ENCODE peak calls at places on chromosomes 6 and 20, in ten cellular contexts. One of them, this sample, is unnamed.
A peak's percentile ranks its signal among the peaks of the same experiment; 100 is the strongest.

GRCh38 chr20:1484438-1485120 is 6.6 kb downstream of the SIRPB2 start:
- DNase-seq in AG04449: no peak
- DNase-seq in epithelial cell of esophagus: peak; percentile 59
- DNase-seq in cardiac muscle cell: no peak
- DNase-seq in WERI-Rb-1: no peak
- DNase-seq in OCI-LY7: no peak
- DNase-seq in psoas muscle: no peak
- DNase-seq in fibroblast of villous mesenchyme: no peak
- DNase-seq in GM23338: no peak
- DNase-seq in AG04450: no peak
- DNase-seq in this sample: no peak

GRCh38 chr6:14981960-14982359 is 263.9 kb upstream of the JARID2 start:
- DNase-seq in AG04449: no peak
- DNase-seq in epithelial cell of esophagus: no peak
- DNase-seq in cardiac muscle cell: no peak
- DNase-seq in WERI-Rb-1: no peak
- DNase-seq in OCI-LY7: peak; percentile 36
- DNase-seq in psoas muscle: no peak
- DNase-seq in fibroblast of villous mesenchyme: no peak
- DNase-seq in GM23338: no peak
- DNase-seq in AG04450: no peak
- DNase-seq in this sample: no peak

GRCh38 chr6:134683783-134684765 is 265.8 kb downstream of the ALDH8A1 start:
- DNase-seq in AG04449: no peak
- DNase-seq in epithelial cell of esophagus: peak; percentile 47
- DNase-seq in cardiac muscle cell: peak; percentile 40
- DNase-seq in WERI-Rb-1: no peak
- DNase-seq in OCI-LY7: no peak
- DNase-seq in psoas muscle: no peak
- DNase-seq in fibroblast of villous mesenchyme: peak; percentile 75
- DNase-seq in GM23338: no peak
- DNase-seq in AG04450: no peak
- DNase-seq in this sample: peak; percentile 43

GRCh38 chr6:145749632-145750031 is 14.3 kb upstream of the EPM2A start:
- DNase-seq in AG04449: peak; percentile 63
- DNase-seq in epithelial cell of esophagus: peak; percentile 77
- DNase-seq in cardiac muscle cell: peak; percentile 74
- DNase-seq in WERI-Rb-1: no peak
- DNase-seq in OCI-LY7: no peak
- DNase-seq in psoas muscle: no peak
- DNase-seq in fibroblast of villous mesenchyme: peak; percentile 84
- DNase-seq in GM23338: no peak
- DNase-seq in AG04450: no peak
- DNase-seq in this sample: peak; percentile 81

GRCh38 chr6:11251553-11252358 is 19.3 kb upstream of the NEDD9 start:
- DNase-seq in AG04449: no peak
- DNase-seq in epithelial cell of esophagus: peak; percentile 72
- DNase-seq in cardiac muscle cell: peak; percentile 87
- DNase-seq in WERI-Rb-1: no peak
- DNase-seq in OCI-LY7: no peak
- DNase-seq in psoas muscle: peak; percentile 33
- DNase-seq in fibroblast of villous mesenchyme: peak; percentile 60
- DNase-seq in GM23338: no peak
- DNase-seq in AG04450: no peak
- DNase-seq in this sample: peak; percentile 87

GRCh38 chr20:34431168-34431567 is 68.1 kb downstream of the ITCH start:
- DNase-seq in AG04449: no peak
- DNase-seq in epithelial cell of esophagus: no peak
- DNase-seq in cardiac muscle cell: no peak
- DNase-seq in WERI-Rb-1: no peak
- DNase-seq in OCI-LY7: no peak
- DNase-seq in psoas muscle: no peak
- DNase-seq in fibroblast of villous mesenchyme: no peak
- DNase-seq in GM23338: no peak
- DNase-seq in AG04450: no peak
- DNase-seq in this sample: no peak

GRCh38 chr6:81777586-81778268 is 25.2 kb upstream of the TENT5A start:
- DNase-seq in AG04449: no peak
- DNase-seq in epithelial cell of esophagus: no peak
- DNase-seq in cardiac muscle cell: no peak
- DNase-seq in WERI-Rb-1: no peak
- DNase-seq in OCI-LY7: no peak
- DNase-seq in psoas muscle: no peak
- DNase-seq in fibroblast of villous mesenchyme: no peak
- DNase-seq in GM23338: no peak
- DNase-seq in AG04450: no peak
- DNase-seq in this sample: no peak

GRCh38 chr6:134468633-134469032 is 150.7 kb upstream of the SGK1 start:
- DNase-seq in AG04449: no peak
- DNase-seq in epithelial cell of esophagus: no peak
- DNase-seq in cardiac muscle cell: no peak
- DNase-seq in WERI-Rb-1: no peak
- DNase-seq in OCI-LY7: no peak
- DNase-seq in psoas muscle: no peak
- DNase-seq in fibroblast of villous mesenchyme: no peak
- DNase-seq in GM23338: no peak
- DNase-seq in AG04450: no peak
- DNase-seq in this sample: no peak

GRCh38 chr6:73542882-73543281 is 22.1 kb upstream of the EEF1A1 start:
- DNase-seq in AG04449: no peak
- DNase-seq in epithelial cell of esophagus: no peak
- DNase-seq in cardiac muscle cell: no peak
- DNase-seq in WERI-Rb-1: no peak
- DNase-seq in OCI-LY7: no peak
- DNase-seq in psoas muscle: no peak
- DNase-seq in fibroblast of villous mesenchyme: no peak
- DNase-seq in GM23338: no peak
- DNase-seq in AG04450: no peak
- DNase-seq in this sample: no peak

GRCh38 chr6:73547046-73547445 is 26.2 kb upstream of the EEF1A1 start:
- DNase-seq in AG04449: no peak
- DNase-seq in epithelial cell of esophagus: no peak
- DNase-seq in cardiac muscle cell: no peak
- DNase-seq in WERI-Rb-1: no peak
- DNase-seq in OCI-LY7: no peak
- DNase-seq in psoas muscle: no peak
- DNase-seq in fibroblast of villous mesenchyme: peak; percentile 54
- DNase-seq in GM23338: no peak
- DNase-seq in AG04450: no peak
- DNase-seq in this sample: no peak

DNA sequence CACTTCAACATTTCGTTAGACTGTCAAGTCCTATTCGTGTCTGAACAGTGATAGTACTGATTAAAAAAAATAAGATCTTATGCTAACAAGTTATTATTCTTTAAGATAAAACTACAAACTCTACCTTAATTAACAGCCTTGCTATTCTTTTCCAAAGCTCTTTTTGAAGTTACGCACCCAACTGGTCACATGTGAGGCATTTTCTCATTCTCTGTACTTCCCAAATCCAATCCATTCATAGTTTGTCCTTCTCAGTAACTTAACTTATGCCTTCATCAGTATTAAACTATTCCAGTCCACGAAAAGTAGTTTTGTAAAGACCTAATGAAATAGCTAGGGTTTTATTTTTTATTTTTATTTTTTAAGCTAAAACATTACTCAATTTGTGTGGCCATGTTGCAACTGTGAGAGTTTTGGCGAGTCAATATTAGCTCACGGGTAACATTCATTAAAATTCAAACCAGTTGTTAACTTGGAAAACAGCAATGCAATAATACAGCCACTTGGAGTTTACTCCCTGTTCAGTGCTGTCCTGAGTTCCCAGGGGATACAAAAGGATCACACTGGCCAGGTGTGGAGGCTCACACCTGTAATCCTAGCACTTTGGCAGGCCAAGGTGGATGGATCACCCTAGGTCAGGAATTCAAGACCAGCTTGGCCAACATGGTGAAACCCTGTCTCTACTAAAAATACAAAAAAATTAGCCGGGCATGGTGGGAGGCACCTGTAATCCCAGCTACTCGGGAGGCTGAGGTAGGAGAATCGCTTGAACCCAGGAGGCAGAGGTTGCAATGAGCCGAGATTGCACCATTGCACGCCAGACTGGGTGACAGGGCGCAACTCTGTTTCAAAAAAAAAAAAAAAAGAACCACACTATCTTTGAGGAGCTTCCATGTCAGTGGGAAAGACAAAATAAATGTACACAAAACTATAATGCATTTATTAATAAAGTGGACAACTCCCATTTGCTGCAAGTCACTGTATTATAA is 27.9 kb upstream of the EEF1A1 start:
- DNase-seq in AG04449: no peak
- DNase-seq in epithelial cell of esophagus: no peak
- DNase-seq in cardiac muscle cell: no peak
- DNase-seq in WERI-Rb-1: no peak
- DNase-seq in OCI-LY7: no peak
- DNase-seq in psoas muscle: no peak
- DNase-seq in fibroblast of villous mesenchyme: no peak
- DNase-seq in GM23338: no peak
- DNase-seq in AG04450: no peak
- DNase-seq in this sample: no peak
- TF ChIP-seq CTCF in AG04449: no peak
- TF ChIP-seq CTCF in epithelial cell of esophagus: no peak
- TF ChIP-seq CTCF in cardiac muscle cell: no peak
- TF ChIP-seq CTCF in WERI-Rb-1: no peak
- TF ChIP-seq CTCF in OCI-LY7: peak; percentile 28
- TF ChIP-seq CTCF in psoas muscle: no peak
- TF ChIP-seq CTCF in fibroblast of villous mesenchyme: no peak
- TF ChIP-seq CTCF in GM23338: peak; percentile 33
- TF ChIP-seq CTCF in AG04450: no peak
- TF ChIP-seq CTCF in this sample: peak; percentile 16

DNA sequence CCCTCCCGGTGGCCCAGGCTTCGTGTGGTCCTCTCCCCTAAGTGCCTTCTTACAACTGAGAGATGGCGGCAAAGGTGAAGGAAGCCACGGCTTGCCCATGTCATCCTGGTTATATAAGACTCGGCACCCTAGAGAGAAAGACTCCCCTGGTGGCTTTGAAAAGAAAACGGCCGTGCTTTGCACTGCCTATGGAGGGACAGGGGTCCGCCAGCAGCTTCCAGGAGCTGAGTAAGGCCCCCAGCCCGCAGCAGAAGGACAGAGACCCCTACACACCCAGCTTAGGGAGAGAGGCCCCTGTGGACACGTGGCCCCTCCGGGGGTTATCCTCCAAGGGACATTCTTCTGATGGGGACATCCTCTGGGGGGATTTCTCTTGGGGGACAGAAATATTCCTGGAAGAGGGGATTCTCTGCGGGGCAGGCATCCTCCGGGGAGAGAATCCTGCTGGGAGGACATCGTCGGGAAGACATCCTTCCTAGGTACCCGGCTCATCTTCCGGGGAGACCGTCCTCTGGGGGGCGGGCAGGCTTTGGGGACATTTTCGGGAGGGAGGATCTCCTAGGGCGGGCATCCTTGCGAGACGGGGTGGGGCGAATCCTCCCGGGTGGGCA is 509 bp upstream of the OGFR start:
- DNase-seq in AG04449: no peak
- DNase-seq in epithelial cell of esophagus: no peak
- DNase-seq in cardiac muscle cell: no peak
- DNase-seq in WERI-Rb-1: no peak
- DNase-seq in OCI-LY7: peak; percentile 61
- DNase-seq in psoas muscle: no peak
- DNase-seq in fibroblast of villous mesenchyme: no peak
- DNase-seq in GM23338: no peak
- DNase-seq in AG04450: no peak
- DNase-seq in this sample: no peak
- H3K4me3 ChIP-seq in AG04449: peak overlapping the region; percentile 86
- H3K4me3 ChIP-seq in epithelial cell of esophagus: no peak overlapping the region
- H3K4me3 ChIP-seq in cardiac muscle cell: peak overlapping the region; percentile 100
- H3K4me3 ChIP-seq in WERI-Rb-1: peak overlapping the region; percentile 47
- H3K4me3 ChIP-seq in OCI-LY7: peak overlapping the region; percentile 95
- H3K4me3 ChIP-seq in psoas muscle: peak overlapping the region; percentile 84
- H3K4me3 ChIP-seq in fibroblast of villous mesenchyme: peak overlapping the region; percentile 78
- H3K4me3 ChIP-seq in GM23338: peak overlapping the region; percentile 76
- H3K4me3 ChIP-seq in AG04450: peak overlapping the region; percentile 68
- H3K4me3 ChIP-seq in this sample: peak overlapping the region; percentile 72

GRCh38 chr20:52801628-52802006 is 170.5 kb upstream of the TSHZ2 start:
- DNase-seq in AG04449: no peak
- DNase-seq in epithelial cell of esophagus: no peak
- DNase-seq in cardiac muscle cell: no peak
- DNase-seq in WERI-Rb-1: no peak
- DNase-seq in OCI-LY7: no peak
- DNase-seq in psoas muscle: no peak
- DNase-seq in fibroblast of villous mesenchyme: no peak
- DNase-seq in GM23338: no peak
- DNase-seq in AG04450: no peak
- DNase-seq in this sample: no peak
- TF ChIP-seq CTCF in AG04449: no peak
- TF ChIP-seq CTCF in epithelial cell of esophagus: no peak
- TF ChIP-seq CTCF in cardiac muscle cell: no peak
- TF ChIP-seq CTCF in WERI-Rb-1: no peak
- TF ChIP-seq CTCF in OCI-LY7: no peak
- TF ChIP-seq CTCF in psoas muscle: no peak
- TF ChIP-seq CTCF in fibroblast of villous mesenchyme: no peak
- TF ChIP-seq CTCF in GM23338: no peak
- TF ChIP-seq CTCF in AG04450: no peak
- TF ChIP-seq CTCF in this sample: no peak

GRCh38 chr6:17419189-17419575 is 25.8 kb downstream of the CAP2 start:
- DNase-seq in AG04449: no peak
- DNase-seq in epithelial cell of esophagus: no peak
- DNase-seq in cardiac muscle cell: peak; percentile 14
- DNase-seq in WERI-Rb-1: no peak
- DNase-seq in OCI-LY7: no peak
- DNase-seq in psoas muscle: no peak
- DNase-seq in fibroblast of villous mesenchyme: peak; percentile 45
- DNase-seq in GM23338: no peak
- DNase-seq in AG04450: no peak
- DNase-seq in this sample: peak; percentile 13

GRCh38 chr6:17421406-17421805 is 28.0 kb downstream of the CAP2 start:
- DNase-seq in AG04449: no peak
- DNase-seq in epithelial cell of esophagus: no peak
- DNase-seq in cardiac muscle cell: no peak
- DNase-seq in WERI-Rb-1: no peak
- DNase-seq in OCI-LY7: no peak
- DNase-seq in psoas muscle: no peak
- DNase-seq in fibroblast of villous mesenchyme: no peak
- DNase-seq in GM23338: no peak
- DNase-seq in AG04450: no peak
- DNase-seq in this sample: no peak

GRCh38 chr6:17413313-17413750 is 19.9 kb downstream of the CAP2 start:
- DNase-seq in AG04449: peak; percentile 65
- DNase-seq in epithelial cell of esophagus: peak; percentile 73
- DNase-seq in cardiac muscle cell: peak; percentile 17
- DNase-seq in WERI-Rb-1: no peak
- DNase-seq in OCI-LY7: no peak
- DNase-seq in psoas muscle: no peak
- DNase-seq in fibroblast of villous mesenchyme: no peak
- DNase-seq in GM23338: no peak
- DNase-seq in AG04450: no peak
- DNase-seq in this sample: peak; percentile 49

GRCh38 chr6:17418281-17419188 is 25.1 kb downstream of the CAP2 start:
- DNase-seq in AG04449: no peak
- DNase-seq in epithelial cell of esophagus: peak; percentile 77
- DNase-seq in cardiac muscle cell: peak; percentile 71
- DNase-seq in WERI-Rb-1: peak; percentile 52
- DNase-seq in OCI-LY7: no peak
- DNase-seq in psoas muscle: no peak
- DNase-seq in fibroblast of villous mesenchyme: peak; percentile 48
- DNase-seq in GM23338: no peak
- DNase-seq in AG04450: no peak
- DNase-seq in this sample: peak; percentile 71

DNA sequence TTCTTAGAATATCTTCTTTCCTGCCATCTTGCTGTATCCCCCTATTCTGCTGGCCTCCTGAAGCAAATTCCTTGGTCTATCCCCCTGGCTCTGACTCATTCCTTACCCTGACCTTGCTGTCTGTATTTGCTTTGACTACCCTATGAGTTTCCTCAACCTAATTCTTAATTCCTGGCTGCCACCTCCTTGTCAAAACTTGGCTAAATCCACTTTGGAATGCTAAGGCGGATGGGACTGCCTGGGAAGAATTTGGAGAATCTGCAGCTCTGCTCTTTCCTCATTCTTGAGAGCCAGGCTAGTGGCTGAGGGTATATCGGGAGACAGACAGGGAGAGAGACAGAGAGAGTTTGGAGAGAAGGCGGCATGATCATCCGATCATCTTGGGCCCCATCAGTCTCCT is 24.4 kb downstream of the CAP2 start:
- DNase-seq in AG04449: peak; percentile 96
- DNase-seq in epithelial cell of esophagus: peak; percentile 84
- DNase-seq in cardiac muscle cell: peak; percentile 91
- DNase-seq in WERI-Rb-1: no peak
- DNase-seq in OCI-LY7: no peak
- DNase-seq in psoas muscle: no peak
- DNase-seq in fibroblast of villous mesenchyme: peak; percentile 49
- DNase-seq in GM23338: peak; percentile 76
- DNase-seq in AG04450: peak; percentile 75
- DNase-seq in this sample: peak; percentile 95
- H3K4me3 ChIP-seq in AG04449: peak overlapping the region; percentile 50
- H3K4me3 ChIP-seq in epithelial cell of esophagus: no peak overlapping the region
- H3K4me3 ChIP-seq in cardiac muscle cell: peak overlapping the region; percentile 1
- H3K4me3 ChIP-seq in WERI-Rb-1: no peak overlapping the region
- H3K4me3 ChIP-seq in OCI-LY7: no peak overlapping the region
- H3K4me3 ChIP-seq in psoas muscle: peak overlapping the region; percentile 46
- H3K4me3 ChIP-seq in fibroblast of villous mesenchyme: peak overlapping the region; percentile 5
- H3K4me3 ChIP-seq in GM23338: no peak overlapping the region
- H3K4me3 ChIP-seq in AG04450: peak overlapping the region; percentile 37
- H3K4me3 ChIP-seq in this sample: no peak overlapping the region